ENCODE peak calls at places on chromosome 11, in six cellular contexts. E, O, H, J, S and W are unnamed samples. For H3K4me1, the result is how much of the 10 kb centered on the place peaks cover.

GRCh38 chr11:35893796-35894475 is 49.9 kb upstream of the LDLRAD3 start:
- DNase-seq in O (no peak), J (no peak), E (peak), H (peak), S (no peak), W (peak)

GRCh38 chr11:35420371-35420770 is 1.0 kb upstream of the SLC1A2 start:
- DNase-seq in O (no peak), S (peak), J (no peak), H (peak), E (no peak), W (no peak)

GRCh38 chr11:103890654-103891053 is 145.8 kb upstream of the DDI1 start:
- DNase-seq in J (no peak), O (no peak), H (no peak), S (no peak), E (no peak), W (no peak)

GRCh38 chr11:24131698-24132097 is 365.2 kb upstream of the LUZP2 start:
- DNase-seq in H (no peak), S (no peak), E (no peak), O (no peak), J (no peak), W (no peak)

GRCh38 chr11:72333657-72334056 is 89.7 kb upstream of the PHOX2A start:
- DNase-seq in S (no peak), O (no peak), E (no peak), J (no peak), H (peak), W (no peak)

GRCh38 chr11:43447124-43447523 is 88.4 kb downstream of the TTC17 start:
- DNase-seq in O (no peak), S (no peak), E (no peak), H (peak), J (no peak), W (no peak)

GRCh38 chr11:85132839-85133238 is 494.3 kb downstream of the DLG2 start:
- DNase-seq in E (peak), J (no peak), O (no peak), H (peak), S (no peak), W (peak)

GRCh38 chr11:102111011-102111786 is 952 bp downstream of the YAP1 start:
- DNase-seq in S (peak), E (peak), O (peak), H (peak), J (peak), W (peak)

GRCh38 chr11:66782726-66783125 is 53.7 kb upstream of the SPTBN2 start:
- DNase-seq in S (no peak), O (no peak), H (no peak), E (no peak), J (no peak), W (no peak)

DNA sequence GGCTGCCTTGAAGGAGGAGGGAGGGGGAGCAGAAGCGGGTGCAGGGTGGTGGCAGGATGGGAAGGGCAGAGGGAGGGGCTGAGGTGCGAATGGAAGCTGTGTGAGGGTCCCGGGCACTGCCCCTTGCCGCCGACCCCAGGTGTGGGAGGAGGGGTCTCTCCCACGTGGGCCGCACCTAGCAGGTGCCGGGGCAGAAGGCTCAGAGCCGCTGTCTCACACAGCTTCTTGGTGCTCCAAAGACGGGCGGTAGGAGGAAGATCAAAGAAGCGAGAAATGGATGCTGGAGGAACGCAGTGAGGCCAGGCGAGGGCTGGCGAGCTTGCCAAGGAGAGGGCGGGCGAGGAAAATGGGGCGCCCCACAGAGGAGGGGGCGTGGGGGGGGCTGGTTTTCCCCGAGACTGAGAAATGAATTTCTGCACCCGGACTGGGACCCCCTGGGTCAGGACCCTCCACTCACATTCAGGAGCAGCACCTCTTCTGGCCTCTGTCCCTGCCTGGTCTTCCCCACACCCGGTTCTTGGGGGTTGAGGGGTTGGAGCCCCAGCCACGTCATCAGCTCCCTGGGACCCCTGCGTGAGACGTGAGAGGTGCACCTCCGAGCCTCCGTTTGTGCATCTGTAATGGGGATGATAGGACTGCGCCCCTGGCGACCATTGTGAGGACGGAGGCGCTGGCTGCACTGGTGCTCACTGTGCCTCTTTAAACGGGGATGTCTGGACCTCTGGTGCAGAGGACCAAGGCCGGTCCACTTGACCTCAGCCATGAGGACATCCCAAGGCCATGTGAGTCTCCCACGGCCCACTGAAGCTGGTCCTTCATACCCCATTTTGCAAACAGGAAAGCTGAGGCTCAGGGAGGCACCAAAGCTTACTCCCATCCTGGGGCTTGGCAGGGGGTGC is 16.8 kb downstream of the LSP1 start:
- DNase-seq in S (peak), H (no peak), J (peak), O (no peak), E (no peak), W (no peak)
- H3K4me3 ChIP-seq in S (peak), H (no peak), J (no peak), O (peak), E (no peak), W (no peak)

GRCh38 chr11:45659031-45659817 is 6.2 kb downstream of the CHST1 start:
- DNase-seq in S (no peak), E (no peak), H (no peak), O (no peak), J (no peak), W (no peak)

GRCh38 chr11:45658292-45658991 is 7.0 kb downstream of the CHST1 start:
- DNase-seq in O (peak), S (peak), H (peak), J (no peak), E (peak), W (peak)

GRCh38 chr11:45660717-45661416 is 4.6 kb downstream of the CHST1 start:
- DNase-seq in E (no peak), J (no peak), H (peak), S (no peak), O (no peak), W (no peak)

GRCh38 chr11:45661417-45662055 is 3.9 kb downstream of the CHST1 start:
- DNase-seq in O (no peak), H (no peak), S (no peak), E (no peak), J (no peak), W (no peak)

GRCh38 chr11:45659818-45660160 is 5.6 kb downstream of the CHST1 start:
- DNase-seq in S (no peak), J (no peak), E (no peak), O (no peak), H (no peak), W (no peak)
- H3K4me1 ChIP-seq in S (under half), J (under half), E (under half), O (under half), H (under half), W (under half)

GRCh38 chr11:86478348-86478747 is 103.7 kb downstream of the CCDC81 start:
- DNase-seq in S (no peak), O (no peak), H (no peak), E (no peak), J (no peak), W (no peak)
- H3K27ac ChIP-seq in S (peak), O (no peak), H (no peak), E (no peak), J (no peak), W (no peak)

DNA sequence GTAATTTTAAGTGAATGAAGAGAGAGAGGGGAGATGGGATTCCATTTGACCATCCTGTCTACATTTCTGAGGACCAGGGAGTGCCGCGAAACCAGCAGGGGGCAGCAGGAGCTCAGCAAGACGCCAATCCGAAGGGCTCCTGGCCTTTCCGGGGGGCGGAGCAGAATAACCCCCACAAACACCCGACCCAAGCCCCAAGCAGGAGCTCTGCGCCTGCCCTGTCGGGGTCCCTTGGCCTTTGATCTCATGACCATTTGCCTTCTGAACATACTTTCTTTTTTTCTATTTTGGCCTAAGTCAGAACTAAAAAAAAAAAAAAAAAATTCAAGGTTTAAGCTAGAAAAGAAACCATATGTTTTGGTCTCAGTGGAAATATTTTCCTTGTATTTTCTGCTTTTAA is 21.9 kb upstream of the SCN2B start:
- DNase-seq in O (peak), J (peak), H (peak), S (peak), E (peak), W (peak)
- H3K4me3 ChIP-seq in O (no peak), J (no peak), H (no peak), S (no peak), E (no peak), W (no peak)